ENCODE peak calls at places on chromosomes 11 and 22, in five cellular contexts. Q is osteoblast, D is fibroblast of lung, C is SK-N-SH, P is HCT116. I is an unnamed sample. For H4K20me1, the result is how much of the 10 kb centered on the place peaks cover.

GRCh38 chr22:42805016-42805997 is 51.8 kb downstream of the ARFGAP3 start:
- DNase-seq in Q (no peak), C (peak), D (no peak), P (no peak), I (no peak)

GRCh38 chr22:32920032-32920628 is 118.6 kb downstream of the TIMP3 start:
- DNase-seq in Q (peak), P (no peak), C (peak), D (peak), I (no peak)

GRCh38 chr22:35752172-35752832 is 34.6 kb downstream of the APOL5 start:
- DNase-seq in Q (no peak), D (no peak), C (no peak), P (no peak), I (peak)

GRCh38 chr11:12110714-12111481 is 508 bp downstream of the MICAL2 start:
- DNase-seq in D (no peak), P (no peak), C (peak), Q (peak), I (no peak)

GRCh38 chr22:17922925-17923898 is 101.1 kb downstream of the MICAL3 start:
- DNase-seq in Q (peak), P (no peak), D (peak), C (no peak), I (no peak)

GRCh38 chr11:36437413-36437812 is 72.7 kb downstream of the TRAF6 start:
- DNase-seq in C (no peak), P (no peak), D (no peak), Q (no peak), I (no peak)

GRCh38 chr22:42945736-42946135 is 69.2 kb downstream of the PACSIN2 start:
- DNase-seq in D (no peak), P (no peak), C (no peak), Q (no peak), I (no peak)

GRCh38 chr11:76185931-76186401 is 20.3 kb downstream of the WNT11 start:
- DNase-seq in Q (peak), C (peak), D (peak), P (no peak), I (no peak)

GRCh38 chr22:43148581-43148980 is 2.8 kb upstream of the TSPO start:
- DNase-seq in Q (no peak), D (no peak), C (no peak), P (no peak), I (peak)

GRCh38 chr11:59550368-59550841 is 39.1 kb downstream of the OR4D9 start:
- DNase-seq in Q (peak), D (peak), C (peak), P (peak), I (peak)

GRCh38 chr11:74185695-74186094 is 14.6 kb downstream of the PPME1 start:
- DNase-seq in C (no peak), P (no peak), Q (peak), D (peak), I (no peak)

GRCh38 chr11:73399159-73400090 is 23.2 kb downstream of the RELT start:
- DNase-seq in C (no peak), P (no peak), D (no peak), Q (peak), I (no peak)

GRCh38 chr11:111976614-111977140 is 39.5 kb downstream of the DIXDC1 start:
- DNase-seq in D (no peak), P (no peak), C (no peak), Q (peak), I (no peak)

DNA sequence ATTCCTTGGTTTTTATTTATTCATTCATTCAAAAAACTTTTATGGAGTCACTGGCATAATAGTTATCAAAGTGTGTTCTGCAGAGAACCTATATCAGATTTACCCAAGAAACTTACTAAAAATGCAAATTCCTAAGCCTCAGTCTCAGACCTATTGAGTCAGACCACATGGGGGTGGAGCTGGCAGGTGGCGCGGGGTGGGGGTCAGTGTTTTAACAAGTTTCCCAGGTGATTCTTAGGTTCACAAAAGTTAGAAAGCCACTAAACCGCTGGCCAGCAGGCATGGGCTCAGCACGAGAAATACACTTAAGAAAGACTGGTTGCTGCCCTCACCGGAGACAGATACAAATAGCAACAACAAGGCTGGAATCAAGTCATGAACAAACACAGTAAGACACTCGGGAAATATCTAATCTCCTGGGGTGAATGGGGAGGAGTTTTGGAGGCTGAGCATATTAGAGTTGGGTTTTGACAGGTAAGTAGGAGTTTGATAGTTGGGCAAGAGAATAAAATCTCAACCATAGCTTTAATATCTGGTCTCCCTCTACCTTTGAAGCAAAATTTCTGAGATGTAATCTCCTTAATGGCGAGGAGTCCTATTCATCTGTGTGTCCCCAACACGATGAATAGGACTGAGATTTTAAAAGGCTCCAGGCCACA is 167.5 kb upstream of the NECTIN1 start:
- DNase-seq in D (no peak), P (no peak), Q (no peak), C (no peak), I (no peak)
- H2AFZ ChIP-seq in D (no peak), P (no peak), Q (no peak), C (no peak), I (no peak)

GRCh38 chr11:18737642-18738041 is 11.7 kb upstream of the IGSF22 start:
- DNase-seq in C (no peak), D (no peak), Q (no peak), P (no peak), I (no peak)

GRCh38 chr11:18736590-18737148 is 10.7 kb upstream of the IGSF22 start:
- DNase-seq in P (no peak), C (no peak), D (no peak), Q (no peak), I (no peak)

GRCh38 chr11:18743365-18743764 is 17.4 kb upstream of the IGSF22 start:
- DNase-seq in C (no peak), D (no peak), Q (no peak), P (no peak), I (no peak)

GRCh38 chr11:18741783-18742182 is 15.8 kb upstream of the IGSF22 start:
- DNase-seq in Q (no peak), P (no peak), D (no peak), C (no peak), I (peak)

GRCh38 chr11:18739684-18740083 is 13.7 kb upstream of the IGSF22 start:
- DNase-seq in C (no peak), Q (no peak), P (no peak), D (no peak), I (no peak)
- TF ChIP-seq CTCF in C (no peak), Q (no peak), P (no peak), D (no peak), I (no peak)

GRCh38 chr11:1276061-1276790 is 33.2 kb downstream of the TOLLIP start:
- DNase-seq in D (no peak), P (no peak), C (peak), Q (no peak), I (no peak)
- H4K20me1 ChIP-seq in D (under half), P (under half), C (under half), Q (under half), I (under half)

GRCh38 chr11:44623716-44624491 is 58.4 kb downstream of the CD82 start:
- DNase-seq in D (no peak), C (no peak), P (no peak), Q (peak), I (no peak)
- H2AFZ ChIP-seq in D (no peak), C (no peak), P (no peak), Q (no peak), I (no peak)

GRCh38 chr11:101620026-101620425 is 36.2 kb upstream of the TRPC6 start:
- DNase-seq in Q (peak), C (no peak), D (no peak), P (no peak), I (peak)
- TF ChIP-seq CTCF in Q (no peak), C (no peak), D (no peak), P (no peak), I (peak)

DNA sequence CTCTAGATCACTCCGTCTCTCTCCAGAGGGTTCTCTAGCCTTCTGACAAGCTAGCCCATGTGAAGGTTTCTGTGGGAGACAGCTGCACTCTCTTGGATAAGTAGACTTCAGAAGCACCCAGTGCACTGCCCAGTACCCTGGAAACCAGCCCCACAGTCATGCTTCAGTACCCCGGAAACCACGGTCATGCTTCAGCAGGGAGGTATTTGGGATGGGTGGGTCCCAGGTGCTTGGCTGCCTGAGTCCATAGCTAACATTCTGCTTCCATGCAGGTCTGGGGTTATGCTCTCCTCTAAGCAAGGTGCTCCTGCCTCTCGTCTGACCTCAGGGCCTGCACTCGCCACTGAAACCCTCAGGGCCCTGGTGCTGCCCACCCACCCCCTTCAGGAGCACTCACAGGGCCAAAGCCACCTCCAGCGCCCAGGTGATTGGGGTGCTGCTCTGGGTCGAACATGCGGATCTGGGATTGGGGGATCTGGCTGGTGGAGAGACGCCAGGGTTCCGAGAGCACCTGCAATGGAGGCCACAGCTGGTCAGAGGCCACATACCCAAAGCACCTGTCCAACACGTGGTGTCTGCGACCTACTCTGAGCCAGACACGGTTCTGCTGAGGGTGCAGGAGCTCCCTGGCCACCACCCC is 7.3 kb upstream of the SYCE3 start:
- DNase-seq in P (no peak), C (no peak), D (no peak), Q (peak), I (peak)
- H4K20me1 ChIP-seq in P (under half), C (under half), D (under half), Q (under half), I (under half)

DNA sequence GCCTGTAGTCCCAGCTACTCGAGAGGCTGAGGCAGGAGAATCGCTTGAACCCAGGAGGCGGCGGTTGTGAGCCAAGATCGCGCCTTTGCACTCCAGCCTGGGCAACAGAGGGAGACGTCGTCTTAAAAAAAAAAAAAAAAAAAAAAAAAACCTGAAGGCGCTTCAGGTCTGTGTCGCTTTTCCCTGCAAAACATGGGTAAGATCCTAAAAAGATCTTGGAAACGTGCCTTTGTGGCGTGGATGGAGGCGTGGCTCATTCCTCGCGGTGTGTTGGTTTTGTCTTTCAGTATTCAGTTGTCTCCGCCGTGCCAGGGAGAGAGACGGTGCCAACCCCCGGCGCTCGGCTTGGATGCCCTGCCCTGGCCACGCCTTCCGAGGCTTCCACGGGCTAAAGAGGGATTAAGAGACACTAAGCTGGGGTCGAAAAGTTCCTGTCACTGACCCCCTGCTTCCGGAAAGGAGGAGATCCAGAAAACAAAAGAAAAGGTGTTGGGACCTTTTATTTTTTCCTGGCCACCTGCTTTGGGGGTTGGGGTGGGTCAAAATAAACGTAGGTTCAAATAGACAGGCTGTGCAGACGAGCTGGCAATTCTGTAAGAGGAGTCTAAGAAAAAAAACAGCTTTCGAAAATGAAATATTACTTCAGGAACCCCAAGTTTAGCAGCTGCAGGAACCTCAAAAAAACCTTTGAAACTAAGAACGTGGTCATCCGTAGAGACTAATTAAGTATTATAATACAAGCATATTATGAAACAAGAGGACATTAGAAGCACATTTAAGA is 1.1 kb upstream of the SLC35F2 start:
- DNase-seq in D (no peak), Q (peak), C (peak), P (peak), I (peak)
- H2AFZ ChIP-seq in D (peak), Q (peak), C (peak), P (peak), I (peak)

GRCh38 chr22:28935713-28936112 is 52.3 kb downstream of the ZNRF3 start:
- DNase-seq in D (no peak), Q (no peak), P (no peak), C (no peak), I (no peak)
- TF ChIP-seq CTCF in D (peak), Q (peak), P (peak), C (peak), I (peak)

I was measured in OCI-LY7.